ENCODE peak calls at places on chromosomes 5 and 9, in four cellular contexts. L, M, F and H are unnamed samples.

GRCh38 chr5:109693535-109694152 is 3.9 kb downstream of the MAN2A1 start:
- DNase-seq in M (peak; percentile 75), F (peak; percentile 41), L (no peak), H (no peak)

GRCh38 chr5:64635056-64635686 is 55.1 kb upstream of the SHISAL2B start:
- DNase-seq in F (peak; percentile 59), M (peak; percentile 12), L (no peak), H (peak; percentile 15)

GRCh38 chr5:2105141-2105540 is 222.4 kb upstream of the IRX4 start:
- DNase-seq in M (no peak), L (no peak), F (no peak), H (no peak)

GRCh38 chr5:170338933-170339779 is 41.6 kb upstream of the LCP2 start:
- DNase-seq in F (no peak), L (no peak), M (no peak), H (no peak)

GRCh38 chr5:149961186-149961685 is 678 bp downstream of the SLC26A2 start:
- DNase-seq in F (no peak), M (no peak), L (no peak), H (no peak)

GRCh38 chr5:40481226-40481625 is 198.5 kb upstream of the PTGER4 start:
- DNase-seq in F (no peak), M (peak; percentile 15), L (no peak), H (no peak)

GRCh38 chr9:98204692-98205091 is 12.3 kb upstream of the CORO2A start:
- DNase-seq in F (no peak), L (no peak), M (no peak), H (no peak)

GRCh38 chr9:92647671-92648446 is 22.1 kb downstream of the IPPK start:
- DNase-seq in M (no peak), L (no peak), F (no peak), H (no peak)

GRCh38 chr9:120774719-120775118 is 18.5 kb downstream of the FBXW2 start:
- DNase-seq in L (no peak), M (no peak), F (no peak), H (no peak)

GRCh38 chr9:91029621-91030361 is 228.2 kb downstream of the SYK start:
- DNase-seq in F (no peak), L (peak; percentile 8), M (no peak), H (no peak)

GRCh38 chr9:117424291-117424690 is 9.4 kb upstream of the ASTN2 start:
- DNase-seq in M (no peak), L (no peak), F (no peak), H (no peak)

GRCh38 chr5:53236683-53237082 is 127.1 kb upstream of the MOCS2 start:
- DNase-seq in M (no peak), F (no peak), L (no peak), H (no peak)

GRCh38 chr5:14753292-14753691 is 88.8 kb downstream of the OTULIN start:
- DNase-seq in M (no peak), L (no peak), F (peak; percentile 3), H (no peak)

GRCh38 chr5:113063927-113064326 is 87.3 kb downstream of the DCP2 start:
- DNase-seq in F (no peak), L (no peak), M (no peak), H (no peak)

GRCh38 chr5:132456553-132457361 is 33.8 kb downstream of the IRF1 start:
- DNase-seq in M (peak; percentile 73), F (peak; percentile 78), L (no peak), H (peak; percentile 77)

GRCh38 chr5:178202541-178202940 is 1.8 kb upstream of the HNRNPAB start:
- DNase-seq in F (no peak), L (no peak), M (no peak), H (no peak)

GRCh38 chr9:20291201-20291600 is 331.1 kb downstream of the MLLT3 start:
- DNase-seq in M (no peak), F (no peak), L (no peak), H (no peak)

GRCh38 chr5:15500326-15500958 is 462 bp downstream of the FBXL7 start:
- DNase-seq in L (peak; percentile 64), F (peak; percentile 55), M (peak; percentile 58), H (peak; percentile 67)

GRCh38 chr9:134558124-134558805 is 83.3 kb upstream of the COL5A1 start:
- DNase-seq in M (no peak), L (no peak), F (no peak), H (no peak)

GRCh38 chr9:105114956-105115728 is 129.3 kb upstream of the SLC44A1 start:
- DNase-seq in F (peak; percentile 76), M (peak; percentile 50), L (no peak), H (no peak)

GRCh38 chr9:4016789-4017188 is 283.1 kb downstream of the GLIS3 start:
- DNase-seq in L (no peak), M (no peak), F (no peak), H (no peak)

GRCh38 chr5:132376694-132377641 is 7.5 kb downstream of the SLC22A5 start:
- DNase-seq in F (no peak), L (peak; percentile 45), M (no peak), H (no peak)

GRCh38 chr5:146643805-146644204 is 127.8 kb upstream of the GPR151 start:
- DNase-seq in L (no peak), F (no peak), M (no peak), H (no peak)

GRCh38 chr5:16392718-16393117 is 72.9 kb downstream of the ZNF622 start:
- DNase-seq in F (peak; percentile 33), L (no peak), M (no peak), H (no peak)

GRCh38 chr9:134774991-134775540 is 105.5 kb upstream of the FCN2 start:
- DNase-seq in F (no peak), M (no peak), L (no peak), H (no peak)

GRCh38 chr9:36320457-36320856 is 62.2 kb upstream of the GNE start:
- DNase-seq in L (no peak), M (no peak), F (no peak), H (no peak)

GRCh38 chr5:175467983-175468698 is 10.2 kb upstream of the SFXN1 start:
- DNase-seq in L (no peak), F (no peak), M (no peak), H (no peak)

GRCh38 chr5:6638236-6638635 is 5.0 kb downstream of the SRD5A1 start:
- DNase-seq in F (no peak), M (no peak), L (no peak), H (no peak)

GRCh38 chr9:14531424-14532269 is 161.6 kb downstream of the ZDHHC21 start:
- DNase-seq in L (no peak), F (no peak), M (no peak), H (no peak)

GRCh38 chr5:53819482-53819881 is 259.0 kb downstream of the NDUFS4 start:
- DNase-seq in L (no peak), F (no peak), M (no peak), H (no peak)

GRCh38 chr5:142211013-142211412 is 102.4 kb downstream of the NDFIP1 start:
- DNase-seq in L (no peak), F (no peak), M (no peak), H (no peak)

GRCh38 chr5:72013741-72014703 is 93.3 kb upstream of the MAP1B start:
- DNase-seq in F (peak; percentile 65), M (peak; percentile 76), L (no peak), H (no peak)

GRCh38 chr9:136862849-136863622 is 3.1 kb downstream of the EDF1 start:
- DNase-seq in M (no peak), L (no peak), F (no peak), H (no peak)

GRCh38 chr5:168409601-168410458 is 76.4 kb upstream of the RARS1 start:
- DNase-seq in L (no peak), F (peak; percentile 88), M (peak; percentile 91), H (peak; percentile 73)

GRCh38 chr9:105503873-105504272 is 54.1 kb upstream of the FKTN start:
- DNase-seq in L (no peak), M (no peak), F (peak; percentile 30), H (no peak)

GRCh38 chr9:125397736-125398135 is 136.1 kb downstream of the GAPVD1 start:
- DNase-seq in M (no peak), L (no peak), F (no peak), H (no peak)

GRCh38 chr9:128714586-128715435 is 9.1 kb downstream of the ZDHHC12 start:
- DNase-seq in F (no peak), L (no peak), M (no peak), H (no peak)

GRCh38 chr5:181204561-181205401 is at the start of gene TRIM7:
- DNase-seq in M (peak; percentile 30), L (no peak), F (no peak), H (peak; percentile 88)

GRCh38 chr9:113963017-113963620 is 87.0 kb downstream of the ZNF618 start:
- DNase-seq in L (no peak), M (peak; percentile 34), F (peak; percentile 77), H (no peak)

GRCh38 chr9:126692759-126693427 is 79.2 kb downstream of the LMX1B start:
- DNase-seq in L (no peak), M (no peak), F (no peak), H (no peak)

GRCh38 chr5:68289576-68289975 is 74.0 kb downstream of the PIK3R1 start:
- DNase-seq in M (no peak), F (no peak), L (no peak), H (no peak)
- H3K27ac ChIP-seq in M (no peak overlapping the region), F (peak overlapping the region; percentile 93), L (peak overlapping the region; percentile 93), H (no peak overlapping the region)

GRCh38 chr5:137372386-137373160 is 126.6 kb downstream of the SPOCK1 start:
- DNase-seq in L (no peak), M (peak; percentile 75), F (peak; percentile 20), H (no peak)
- H3K27ac ChIP-seq in L (no peak overlapping the region), M (no peak overlapping the region), F (no peak overlapping the region), H (no peak overlapping the region)

DNA sequence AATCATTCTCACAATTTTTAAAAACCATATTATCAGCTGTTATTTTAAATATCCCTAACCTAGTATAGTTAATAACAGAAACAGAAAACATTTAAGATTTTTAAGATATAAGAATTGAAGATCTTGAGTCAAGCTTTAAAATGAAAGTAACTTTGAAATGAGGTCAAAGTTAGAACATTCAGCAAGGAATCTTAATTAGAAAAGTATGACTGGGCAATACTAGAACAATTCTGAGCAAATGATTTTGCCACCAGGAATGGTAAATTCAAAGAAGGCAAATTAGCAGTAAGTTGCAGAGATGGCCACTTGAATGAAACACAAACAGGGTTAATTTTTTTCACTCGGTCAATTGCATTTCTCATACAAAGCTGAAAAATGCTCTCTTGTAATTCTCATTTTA is 117.9 kb downstream of the NXNL2 start:
- DNase-seq in L (no peak), M (peak; percentile 31), F (peak; percentile 25), H (no peak)
- H3K27ac ChIP-seq in L (peak overlapping the region; percentile 56), M (peak overlapping the region; percentile 91), F (no peak overlapping the region), H (peak overlapping the region; percentile 76)

DNA sequence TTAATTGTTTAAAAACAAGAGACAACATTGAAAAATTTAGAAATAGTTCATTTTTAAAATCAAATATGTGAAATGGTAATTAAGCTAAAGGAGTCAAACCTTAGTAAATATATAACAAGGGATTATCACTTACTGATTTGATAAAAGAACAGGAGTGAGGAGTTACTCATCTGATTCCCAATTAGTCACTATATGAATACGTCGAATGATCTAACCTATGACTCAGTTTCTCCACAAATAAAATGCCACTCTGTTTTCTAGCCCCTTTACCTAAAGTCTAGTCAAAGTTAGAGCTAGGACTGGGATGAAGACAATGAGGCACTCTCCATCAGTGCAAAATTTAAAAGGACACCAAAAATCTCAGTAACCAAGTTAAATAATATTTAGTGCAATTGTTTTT is 70.4 kb upstream of the RASEF start:
- DNase-seq in L (no peak), M (peak; percentile 6), F (no peak), H (no peak)
- H3K27ac ChIP-seq in L (no peak overlapping the region), M (no peak overlapping the region), F (no peak overlapping the region), H (no peak overlapping the region)